ENCODE peak calls at places on chromosomes 2 and 18, in eight cellular contexts. A is upper lobe of left lung, J is K562, E is transverse colon, W is stomach, D is HepG2, V is SK-N-SH, Y is suprapubic skin. Q is an unnamed sample.

GRCh38 chr2:149741646-149742045 is 154.1 kb upstream of the MMADHC start:
- DNase-seq in A (no peak), J (no peak), E (no peak), W (no peak), D (no peak), V (no peak), Y (no peak), Q (no peak)

GRCh38 chr18:12768622-12769021 is 65.8 kb downstream of the PSMG2 start:
- DNase-seq in A (no peak), J (no peak), E (no peak), W (no peak), D (no peak), V (no peak), Y (no peak), Q (no peak)

GRCh38 chr2:149331023-149331400 is 625 bp downstream of the LYPD6 start:
- DNase-seq in A (peak; percentile 68), J (no peak), E (no peak), W (no peak), D (no peak), V (no peak), Y (no peak), Q (peak; percentile 34)

GRCh38 chr2:183105402-183106134 is 18.7 kb upstream of the NUP35 start:
- DNase-seq in A (no peak), J (no peak), E (no peak), W (no peak), D (no peak), V (no peak), Y (no peak), Q (no peak)

GRCh38 chr2:168220971-168221819 is 26.2 kb downstream of the STK39 start:
- DNase-seq in A (no peak), J (no peak), E (no peak), W (no peak), D (peak; percentile 98), V (no peak), Y (no peak), Q (no peak)

GRCh38 chr18:65215865-65216466 is 534.8 kb upstream of the CDH7 start:
- DNase-seq in A (no peak), J (no peak), E (no peak), W (no peak), D (no peak), V (no peak), Y (no peak), Q (no peak)

GRCh38 chr2:88003074-88003755 is 13.1 kb downstream of the RNU2-63P start:
- DNase-seq in A (peak; percentile 78), J (no peak), E (no peak), W (no peak), D (no peak), V (no peak), Y (no peak), Q (no peak)

GRCh38 chr18:26655614-26656400 is 107.5 kb upstream of the KCTD1 start:
- DNase-seq in A (peak; percentile 87), J (no peak), E (peak; percentile 46), W (peak; percentile 70), D (no peak), V (peak; percentile 81), Y (peak; percentile 67), Q (peak; percentile 70)

GRCh38 chr2:235498556-235499305 is 4.9 kb downstream of the AGAP1 start:
- DNase-seq in A (peak; percentile 50), J (no peak), E (no peak), W (no peak), D (no peak), V (peak; percentile 57), Y (no peak), Q (no peak)

GRCh38 chr2:235500110-235500760 is 6.4 kb downstream of the AGAP1 start:
- DNase-seq in A (no peak), J (no peak), E (no peak), W (no peak), D (no peak), V (no peak), Y (no peak), Q (no peak)

GRCh38 chr2:235499306-235499812 is 5.5 kb downstream of the AGAP1 start:
- DNase-seq in A (peak; percentile 24), J (no peak), E (no peak), W (no peak), D (no peak), V (no peak), Y (no peak), Q (no peak)

GRCh38 chr2:235501663-235502009 is 7.8 kb downstream of the AGAP1 start:
- DNase-seq in A (no peak), J (no peak), E (no peak), W (no peak), D (no peak), V (no peak), Y (no peak), Q (no peak)

DNA sequence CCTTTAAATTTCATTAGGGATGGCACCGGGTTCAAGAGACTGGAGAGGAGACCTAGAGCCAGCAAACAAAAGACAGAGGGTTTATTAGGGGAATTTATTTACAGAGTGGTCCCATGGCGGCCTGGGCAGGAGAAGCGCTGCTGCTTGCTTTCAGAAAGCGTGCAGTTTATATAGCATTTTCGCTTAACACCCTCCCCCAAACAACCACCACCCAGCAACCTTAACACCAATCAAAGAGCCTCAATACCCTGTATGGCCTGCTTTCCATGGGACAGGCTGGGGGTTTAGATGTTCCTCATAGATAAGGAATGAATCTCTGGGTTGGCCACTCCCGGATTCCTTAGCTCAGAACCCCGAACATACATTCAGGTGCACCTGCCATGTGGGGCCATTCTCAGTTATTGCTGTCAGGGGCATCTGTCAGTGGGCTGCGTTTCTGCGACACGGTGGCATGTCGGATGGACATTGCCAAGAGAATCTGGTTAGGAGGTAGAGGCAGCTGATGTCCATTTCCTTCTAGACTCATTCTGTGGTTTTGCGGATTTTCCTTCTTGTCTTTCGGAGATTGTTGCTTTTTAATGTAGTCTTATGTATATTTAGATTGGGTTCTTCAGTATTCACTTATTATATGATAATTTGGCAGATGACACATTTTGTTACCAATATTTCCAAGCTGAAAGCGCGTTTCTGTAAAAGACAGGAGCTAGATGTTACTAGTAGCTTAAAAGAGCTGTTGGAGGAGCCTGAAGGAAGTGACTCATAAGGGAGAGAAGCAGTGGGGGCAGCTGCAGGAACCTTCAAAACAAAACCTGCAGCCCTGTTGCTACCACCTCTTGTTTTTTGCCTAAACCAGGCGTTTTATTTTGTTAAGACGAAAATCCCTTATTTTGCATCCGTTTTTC is 7.2 kb downstream of the AGAP1 start:
- DNase-seq in A (no peak), J (no peak), E (no peak), W (no peak), D (no peak), V (no peak), Y (no peak), Q (no peak)
- TF ChIP-seq EP300 in A (no peak), J (no peak), E (no peak), W (no peak), D (no peak), V (no peak), Y (no peak), Q (no peak)

GRCh38 chr2:44796771-44797170 is 144.7 kb upstream of the SIX3 start:
- DNase-seq in A (no peak), J (no peak), E (no peak), W (no peak), D (no peak), V (no peak), Y (no peak), Q (no peak)

GRCh38 chr2:44801289-44801675 is 140.2 kb upstream of the SIX3 start:
- DNase-seq in A (peak; percentile 51), J (no peak), E (no peak), W (no peak), D (no peak), V (no peak), Y (no peak), Q (no peak)

GRCh38 chr2:44799754-44800153 is 141.7 kb upstream of the SIX3 start:
- DNase-seq in A (no peak), J (no peak), E (no peak), W (no peak), D (no peak), V (no peak), Y (no peak), Q (no peak)

GRCh38 chr2:44799105-44799504 is 142.4 kb upstream of the SIX3 start:
- DNase-seq in A (no peak), J (no peak), E (no peak), W (no peak), D (no peak), V (no peak), Y (no peak), Q (no peak)

DNA sequence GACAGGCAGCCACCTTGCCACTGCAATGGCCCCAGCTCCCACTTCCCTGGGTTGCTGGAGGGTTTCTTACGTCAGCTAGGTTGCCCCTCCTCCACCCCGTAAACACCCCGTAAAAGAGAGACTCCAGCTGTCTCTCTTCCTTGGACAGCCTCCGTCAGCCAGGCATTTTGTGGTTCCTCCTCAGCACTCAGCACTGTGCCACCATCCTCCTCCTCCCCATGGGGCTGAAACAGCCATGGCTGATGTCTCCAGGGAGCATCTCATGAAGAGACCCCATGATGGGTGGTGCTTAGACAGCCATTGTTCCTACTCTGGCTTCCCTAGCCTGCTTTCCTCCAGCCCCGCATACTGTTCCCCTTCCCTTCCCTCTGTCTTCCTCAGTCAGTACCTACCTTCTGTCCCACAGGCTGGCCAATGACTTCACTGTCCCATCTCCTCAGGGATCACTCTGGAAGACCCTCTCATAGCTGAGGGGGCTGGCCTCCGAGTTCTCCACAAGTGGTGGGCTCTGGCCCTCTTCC is 143.3 kb upstream of the SIX3 start:
- DNase-seq in A (no peak), J (no peak), E (no peak), W (no peak), D (no peak), V (no peak), Y (no peak), Q (no peak)
- H3K27me3 ChIP-seq in A (no peaks in the 10 kb centered on the region), J (peaks cover 34% of the 10 kb centered on the region), E (peaks cover 75% of the 10 kb centered on the region), W (peaks cover 57% of the 10 kb centered on the region), D (peaks cover 2% of the 10 kb centered on the region), V (peaks cover 3% of the 10 kb centered on the region), Y (peaks cover 60% of the 10 kb centered on the region), Q (no peaks in the 10 kb centered on the region)

GRCh38 chr2:105741617-105742016 is 3.1 kb upstream of the NCK2 start:
- DNase-seq in A (no peak), J (no peak), E (no peak), W (no peak), D (no peak), V (no peak), Y (no peak), Q (no peak)

GRCh38 chr2:105744909-105745853 is at the start of gene NCK2:
- DNase-seq in A (peak; percentile 90), J (peak; percentile 66), E (peak; percentile 41), W (peak; percentile 34), D (no peak), V (peak; percentile 87), Y (no peak), Q (peak; percentile 29)

GRCh38 chr2:105746177-105747080 is 1.7 kb downstream of the NCK2 start:
- DNase-seq in A (no peak), J (peak; percentile 47), E (peak; percentile 89), W (peak; percentile 89), D (peak; percentile 29), V (peak; percentile 33), Y (no peak), Q (peak; percentile 40)

GRCh38 chr2:105747254-105747909 is 2.7 kb downstream of the NCK2 start:
- DNase-seq in A (no peak), J (no peak), E (no peak), W (no peak), D (no peak), V (no peak), Y (no peak), Q (no peak)

DNA sequence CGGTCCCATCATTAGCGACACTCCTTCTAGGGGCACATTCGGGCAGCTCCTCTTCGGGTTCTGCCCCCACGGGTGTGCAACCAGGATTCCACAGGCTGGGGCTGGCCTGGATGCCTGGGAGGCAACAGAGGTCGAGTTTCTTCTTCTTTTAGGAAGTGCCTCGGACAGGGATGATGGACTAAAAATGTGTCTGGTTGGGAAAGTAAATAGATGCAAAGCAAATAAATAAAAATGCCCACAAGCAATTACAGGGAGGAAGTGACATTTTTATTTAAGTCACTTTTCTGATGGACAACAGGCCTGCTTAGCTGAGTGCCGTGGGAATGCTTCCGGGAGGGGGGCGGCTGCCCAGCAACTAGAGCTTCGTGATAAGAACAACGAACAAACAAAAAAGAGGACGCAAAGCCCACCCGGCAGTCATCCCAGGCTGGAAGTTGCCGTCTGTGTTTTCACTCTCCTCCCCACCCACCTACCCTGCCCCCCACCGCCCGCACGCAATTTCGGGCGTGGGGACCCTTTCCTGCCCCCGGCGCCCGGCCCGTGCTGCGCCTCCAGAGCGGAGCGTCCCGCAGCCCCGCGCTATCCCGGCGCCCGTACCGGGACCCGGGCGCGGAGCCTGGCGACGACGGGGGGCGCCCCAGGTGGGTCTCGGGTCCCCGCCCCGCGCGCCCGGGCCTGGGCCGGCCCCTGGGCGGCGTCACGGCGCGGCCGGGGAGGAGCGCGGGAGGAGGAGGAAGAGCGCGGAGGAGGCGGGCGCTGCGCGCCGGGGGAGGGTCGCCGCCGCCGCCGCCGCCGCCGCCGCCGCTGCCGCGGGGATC is 412 bp upstream of the NCK2 start:
- DNase-seq in A (peak; percentile 95), J (peak; percentile 93), E (peak; percentile 71), W (peak; percentile 68), D (peak; percentile 19), V (peak; percentile 96), Y (no peak), Q (peak; percentile 77)
- H3K4me3 ChIP-seq in A (peak overlapping the region; percentile 95), J (peak overlapping the region; percentile 62), E (peak overlapping the region; percentile 88), W (peak overlapping the region; percentile 75), D (peak overlapping the region; percentile 63), V (peak overlapping the region; percentile 61), Y (peak overlapping the region; percentile 81), Q (peak overlapping the region; percentile 80)

DNA sequence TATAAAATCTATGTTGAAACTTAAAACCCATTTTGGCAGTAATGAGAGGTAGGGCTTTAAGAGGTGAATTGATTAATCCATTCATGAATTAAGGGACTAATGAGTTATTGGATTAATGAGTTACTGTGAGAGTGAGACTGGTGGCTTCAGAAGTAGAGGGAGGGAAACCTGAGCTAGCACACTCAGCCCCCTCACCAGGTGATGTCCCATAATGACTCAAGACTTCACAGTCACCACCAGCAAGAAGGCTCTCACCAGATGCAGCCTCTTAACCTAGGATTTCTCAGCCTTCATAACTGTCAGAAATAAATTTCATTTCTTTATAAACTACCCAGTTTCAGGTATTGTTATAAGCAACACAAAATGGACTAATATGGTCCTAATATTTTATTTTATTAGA is 621.7 kb upstream of the ACVR2A start:
- DNase-seq in A (no peak), J (no peak), E (no peak), W (no peak), D (no peak), V (no peak), Y (no peak), Q (no peak)
- TF ChIP-seq EP300 in A (no peak), J (no peak), E (no peak), W (no peak), D (no peak), V (no peak), Y (no peak), Q (no peak)

Q was measured in ovary.